ENCODE peak calls at places on chromosomes 13 and 19, in four cellular contexts. One of them, this sample, is unnamed.

GRCh38 chr13:27043013-27043412 is 128.6 kb downstream of the USP12 start:
- DNase-seq in CD4-positive, alpha-beta memory T cell: no peak
- DNase-seq in mesendoderm: peak; percentile 76
- DNase-seq in breast epithelium: peak; percentile 31
- DNase-seq in this sample: no peak

GRCh38 chr13:33927315-33927714 is 109.4 kb downstream of the RFC3 start:
- DNase-seq in CD4-positive, alpha-beta memory T cell: no peak
- DNase-seq in breast epithelium: no peak
- DNase-seq in mesendoderm: no peak
- DNase-seq in this sample: no peak

GRCh38 chr19:23263396-23263795 is 13.2 kb upstream of the ZNF724 start:
- DNase-seq in CD4-positive, alpha-beta memory T cell: no peak
- DNase-seq in breast epithelium: no peak
- DNase-seq in mesendoderm: no peak
- DNase-seq in this sample: no peak

GRCh38 chr19:46902402-46902766 is 41.6 kb downstream of the ARHGAP35 start:
- DNase-seq in breast epithelium: peak; percentile 55
- DNase-seq in mesendoderm: peak; percentile 40
- DNase-seq in CD4-positive, alpha-beta memory T cell: no peak
- DNase-seq in this sample: peak; percentile 54

GRCh38 chr13:26693749-26694463 is 66.7 kb downstream of the GPR12 start:
- DNase-seq in CD4-positive, alpha-beta memory T cell: no peak
- DNase-seq in breast epithelium: no peak
- DNase-seq in mesendoderm: peak; percentile 78
- DNase-seq in this sample: no peak

GRCh38 chr13:77810430-77810829 is 108.2 kb downstream of the EDNRB start:
- DNase-seq in mesendoderm: peak; percentile 45
- DNase-seq in CD4-positive, alpha-beta memory T cell: no peak
- DNase-seq in breast epithelium: no peak
- DNase-seq in this sample: peak; percentile 4

GRCh38 chr19:47275866-47276461 is 1.3 kb downstream of the INAFM1 start:
- DNase-seq in CD4-positive, alpha-beta memory T cell: no peak
- DNase-seq in mesendoderm: no peak
- DNase-seq in breast epithelium: no peak
- DNase-seq in this sample: no peak

GRCh38 chr19:9597027-9597426 is 12.7 kb upstream of the ZNF121 start:
- DNase-seq in breast epithelium: no peak
- DNase-seq in CD4-positive, alpha-beta memory T cell: no peak
- DNase-seq in mesendoderm: no peak
- DNase-seq in this sample: no peak

GRCh38 chr13:20997301-20998061 is 63.9 kb downstream of the LATS2 start:
- DNase-seq in CD4-positive, alpha-beta memory T cell: no peak
- DNase-seq in breast epithelium: no peak
- DNase-seq in mesendoderm: peak; percentile 71
- DNase-seq in this sample: no peak

GRCh38 chr13:80361883-80362327 is 21.0 kb upstream of the SPRY2 start:
- DNase-seq in mesendoderm: peak; percentile 96
- DNase-seq in breast epithelium: no peak
- DNase-seq in CD4-positive, alpha-beta memory T cell: no peak
- DNase-seq in this sample: peak; percentile 30

GRCh38 chr19:55258476-55258827 is 365 bp downstream of the PPP6R1 start:
- DNase-seq in CD4-positive, alpha-beta memory T cell: peak; percentile 32
- DNase-seq in breast epithelium: peak; percentile 30
- DNase-seq in mesendoderm: no peak
- DNase-seq in this sample: no peak

GRCh38 chr19:47882890-47883289 is 3.2 kb downstream of the SULT2A1 start:
- DNase-seq in mesendoderm: no peak
- DNase-seq in CD4-positive, alpha-beta memory T cell: no peak
- DNase-seq in breast epithelium: no peak
- DNase-seq in this sample: no peak

GRCh38 chr19:2957160-2957559 is 12.4 kb upstream of the ZNF77 start:
- DNase-seq in breast epithelium: no peak
- DNase-seq in CD4-positive, alpha-beta memory T cell: no peak
- DNase-seq in mesendoderm: no peak
- DNase-seq in this sample: no peak

GRCh38 chr19:15297416-15298224 is 34.7 kb downstream of the BRD4 start:
- DNase-seq in mesendoderm: peak; percentile 90
- DNase-seq in CD4-positive, alpha-beta memory T cell: peak; percentile 37
- DNase-seq in breast epithelium: no peak
- DNase-seq in this sample: peak; percentile 54

GRCh38 chr19:15299568-15300409 is 32.5 kb downstream of the BRD4 start:
- DNase-seq in CD4-positive, alpha-beta memory T cell: no peak
- DNase-seq in breast epithelium: no peak
- DNase-seq in mesendoderm: peak; percentile 37
- DNase-seq in this sample: no peak

GRCh38 chr19:15298847-15299567 is 33.3 kb downstream of the BRD4 start:
- DNase-seq in CD4-positive, alpha-beta memory T cell: no peak
- DNase-seq in mesendoderm: no peak
- DNase-seq in breast epithelium: no peak
- DNase-seq in this sample: no peak

GRCh38 chr19:15303105-15303780 is 29.1 kb downstream of the BRD4 start:
- DNase-seq in breast epithelium: no peak
- DNase-seq in mesendoderm: no peak
- DNase-seq in CD4-positive, alpha-beta memory T cell: no peak
- DNase-seq in this sample: no peak

DNA sequence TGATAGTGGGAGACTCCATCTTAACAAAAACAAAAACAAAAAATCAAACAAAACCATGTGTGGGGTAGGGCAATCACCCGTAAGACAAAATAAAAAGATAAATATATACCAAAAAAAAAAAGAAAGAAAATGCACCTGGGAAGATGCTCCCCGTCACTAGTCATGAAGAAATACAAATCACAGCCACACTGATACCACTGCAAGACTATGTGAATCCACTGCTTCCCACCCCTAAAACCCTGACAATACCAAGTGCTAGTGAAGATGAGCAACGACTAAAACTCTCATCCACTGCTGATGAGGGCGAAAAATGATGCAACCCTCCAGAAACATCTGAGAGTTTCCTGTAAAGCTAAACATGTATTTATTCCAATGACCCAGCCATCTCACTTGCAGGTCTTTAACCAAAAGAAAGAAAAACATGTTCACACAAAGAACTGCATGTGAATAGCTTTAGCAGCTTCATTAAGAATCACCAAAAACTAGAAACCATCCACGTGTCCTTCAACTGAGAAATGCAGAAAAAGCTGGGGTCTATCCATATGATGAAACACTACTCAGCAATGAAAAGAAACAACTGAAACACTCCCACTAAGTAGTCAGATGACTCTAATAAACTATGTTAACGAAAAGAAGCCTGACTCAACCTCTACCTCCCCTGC is 31.7 kb downstream of the BRD4 start:
- DNase-seq in mesendoderm: peak; percentile 79
- DNase-seq in breast epithelium: no peak
- DNase-seq in CD4-positive, alpha-beta memory T cell: no peak
- DNase-seq in this sample: no peak
- H3K4me1 ChIP-seq in mesendoderm: peaks cover 14% of the 10 kb centered on the region
- H3K4me1 ChIP-seq in breast epithelium: peaks cover 24% of the 10 kb centered on the region
- H3K4me1 ChIP-seq in CD4-positive, alpha-beta memory T cell: peaks cover 95% of the 10 kb centered on the region
- H3K4me1 ChIP-seq in this sample: peaks cover 11% of the 10 kb centered on the region

GRCh38 chr19:18387395-18387794 is 1.4 kb downstream of the GDF15 start:
- DNase-seq in CD4-positive, alpha-beta memory T cell: no peak
- DNase-seq in mesendoderm: no peak
- DNase-seq in breast epithelium: no peak
- DNase-seq in this sample: no peak

GRCh38 chr19:18388328-18389094 is 2.6 kb downstream of the GDF15 start:
- DNase-seq in mesendoderm: peak; percentile 76
- DNase-seq in breast epithelium: peak; percentile 55
- DNase-seq in CD4-positive, alpha-beta memory T cell: peak; percentile 67
- DNase-seq in this sample: peak; percentile 66

GRCh38 chr19:18385359-18385674 is 641 bp upstream of the GDF15 start:
- DNase-seq in breast epithelium: no peak
- DNase-seq in mesendoderm: no peak
- DNase-seq in CD4-positive, alpha-beta memory T cell: no peak
- DNase-seq in this sample: no peak

GRCh38 chr19:18385675-18386542 is at the start of gene GDF15:
- DNase-seq in mesendoderm: peak; percentile 66
- DNase-seq in breast epithelium: no peak
- DNase-seq in CD4-positive, alpha-beta memory T cell: no peak
- DNase-seq in this sample: peak; percentile 92

DNA sequence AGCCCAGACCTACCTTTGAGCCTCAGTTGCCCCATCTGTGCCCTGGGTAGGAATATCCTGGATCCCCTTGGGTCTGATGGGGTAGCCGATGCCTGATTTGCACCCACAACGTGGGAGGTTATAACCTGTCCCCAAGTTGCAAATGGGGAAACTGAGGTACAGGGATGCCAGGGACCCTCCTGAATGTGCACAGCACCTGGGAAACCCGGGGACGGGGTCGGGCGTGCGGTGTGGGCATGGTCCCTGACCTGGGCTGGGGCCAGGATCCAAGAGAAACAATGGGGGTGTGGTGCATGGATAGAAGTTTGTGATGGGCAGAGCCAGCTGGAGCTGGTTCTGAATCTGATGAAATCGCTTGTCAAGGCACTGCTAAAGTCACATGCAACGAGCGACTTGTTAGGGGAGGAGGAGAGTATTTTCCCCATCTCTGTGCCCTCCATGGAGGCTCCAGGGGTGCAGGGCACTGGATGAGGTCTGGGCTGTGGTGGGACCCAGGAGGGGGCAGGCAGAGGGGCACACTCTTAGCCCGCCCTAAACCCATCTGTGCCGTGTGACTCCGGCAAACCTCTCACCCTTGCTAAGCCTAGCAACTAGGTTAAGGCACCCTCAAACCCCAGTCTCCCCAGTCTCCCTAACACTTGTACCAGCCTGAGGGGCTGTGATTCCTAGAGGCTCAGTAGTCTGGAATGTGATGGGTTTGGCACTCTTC is 739 bp downstream of the GDF15 start:
- DNase-seq in CD4-positive, alpha-beta memory T cell: no peak
- DNase-seq in mesendoderm: peak; percentile 59
- DNase-seq in breast epithelium: no peak
- DNase-seq in this sample: no peak
- H3K4me3 ChIP-seq in CD4-positive, alpha-beta memory T cell: no peak overlapping the region
- H3K4me3 ChIP-seq in mesendoderm: no peak overlapping the region
- H3K4me3 ChIP-seq in breast epithelium: peak overlapping the region; percentile 59
- H3K4me3 ChIP-seq in this sample: peak overlapping the region; percentile 19

GRCh38 chr13:44362394-44363040 is 11.1 kb upstream of the SERP2 start:
- DNase-seq in breast epithelium: no peak
- DNase-seq in CD4-positive, alpha-beta memory T cell: no peak
- DNase-seq in mesendoderm: no peak
- DNase-seq in this sample: no peak
- H3K4me1 ChIP-seq in breast epithelium: no peaks in the 10 kb centered on the region
- H3K4me1 ChIP-seq in CD4-positive, alpha-beta memory T cell: no peaks in the 10 kb centered on the region
- H3K4me1 ChIP-seq in mesendoderm: peaks cover 8% of the 10 kb centered on the region
- H3K4me1 ChIP-seq in this sample: peaks cover 4% of the 10 kb centered on the region

GRCh38 chr19:52687658-52688057 is 47.2 kb downstream of the ZNF611 start:
- DNase-seq in mesendoderm: no peak
- DNase-seq in breast epithelium: no peak
- DNase-seq in CD4-positive, alpha-beta memory T cell: no peak
- DNase-seq in this sample: no peak
- H3K4me3 ChIP-seq in mesendoderm: no peak overlapping the region
- H3K4me3 ChIP-seq in breast epithelium: no peak overlapping the region
- H3K4me3 ChIP-seq in CD4-positive, alpha-beta memory T cell: no peak overlapping the region
- H3K4me3 ChIP-seq in this sample: no peak overlapping the region

DNA sequence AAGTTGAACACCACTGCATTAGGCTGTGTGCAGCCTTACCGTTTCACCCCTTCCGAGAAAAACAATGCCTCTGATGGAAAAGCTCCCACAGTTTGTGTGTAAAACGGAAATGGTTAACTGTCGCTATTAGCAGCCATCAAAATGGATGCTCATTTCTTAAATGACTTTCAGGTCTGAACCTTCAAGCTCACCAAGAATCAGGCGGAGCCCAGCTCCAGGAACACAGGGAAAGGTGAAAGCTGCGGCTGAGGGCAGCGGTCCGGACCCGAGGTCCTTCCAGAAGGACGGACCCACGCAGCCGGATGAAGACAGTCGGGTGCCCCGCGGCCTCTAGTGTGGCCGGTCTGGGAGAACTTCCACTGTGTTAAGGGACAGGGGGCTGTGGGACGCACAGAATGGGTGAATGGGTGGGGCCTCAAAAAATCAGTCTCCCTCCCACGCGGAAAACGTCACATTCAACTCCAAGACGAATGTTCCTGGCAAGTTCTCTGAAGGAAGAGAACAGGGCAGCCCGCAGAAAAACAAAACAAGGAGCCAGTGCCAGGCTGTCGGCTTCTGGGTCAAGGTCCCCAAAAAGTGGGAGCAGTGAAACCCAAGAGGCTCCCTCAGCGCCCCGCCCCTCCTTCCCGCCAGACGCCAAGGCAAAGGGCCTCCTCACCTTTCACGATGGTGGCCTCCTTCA is 4.9 kb downstream of the IRS2 start:
- DNase-seq in mesendoderm: no peak
- DNase-seq in breast epithelium: no peak
- DNase-seq in CD4-positive, alpha-beta memory T cell: no peak
- DNase-seq in this sample: peak; percentile 51
- H3K4me1 ChIP-seq in mesendoderm: peaks cover 5% of the 10 kb centered on the region
- H3K4me1 ChIP-seq in breast epithelium: peaks cover 11% of the 10 kb centered on the region
- H3K4me1 ChIP-seq in CD4-positive, alpha-beta memory T cell: peaks cover 54% of the 10 kb centered on the region
- H3K4me1 ChIP-seq in this sample: peaks cover 17% of the 10 kb centered on the region